ENCODE peak calls at places on chromosomes 16 and 17, in five cellular contexts. E is AG09319, O is progenitor cell of endocrine pancreas, H is hepatocyte, M is A549. R is an unnamed sample.

GRCh38 chr16:79210629-79211028 is 389.9 kb downstream of the MAF start:
- DNase-seq in O (no peak), E (no peak), H (no peak), M (no peak), R (no peak)

GRCh38 chr17:19672009-19672837 is 23.7 kb downstream of the ALDH3A2 start:
- DNase-seq in M (no peak), E (no peak), H (peak), O (no peak), R (no peak)

GRCh38 chr16:85641305-85641704 is 28.2 kb downstream of the GSE1 start:
- DNase-seq in O (no peak), E (no peak), H (no peak), M (no peak), R (no peak)

GRCh38 chr16:66069576-66069975 is 296.9 kb upstream of the CDH5 start:
- DNase-seq in H (no peak), O (no peak), E (no peak), M (no peak), R (no peak)

GRCh38 chr17:49468827-49469385 is 26.2 kb upstream of the NGFR start:
- DNase-seq in O (no peak), M (no peak), H (no peak), E (no peak), R (no peak)

GRCh38 chr17:20080513-20080912 is 71.4 kb downstream of the SPECC1 start:
- DNase-seq in M (no peak), H (no peak), O (no peak), E (no peak), R (no peak)

GRCh38 chr17:489758-490329 is 137.2 kb upstream of the RPH3AL start:
- DNase-seq in O (peak), E (no peak), H (peak), M (peak), R (peak)

GRCh38 chr16:50038756-50039529 is 13.9 kb downstream of the CNEP1R1 start:
- DNase-seq in O (no peak), E (no peak), M (no peak), H (peak), R (no peak)

GRCh38 chr17:36943250-36944220 is 5.2 kb upstream of the AATF start:
- DNase-seq in O (no peak), H (peak), M (no peak), E (no peak), R (peak)

GRCh38 chr17:78613423-78613822 is 36.2 kb upstream of the DNAH17 start:
- DNase-seq in E (no peak), H (no peak), O (no peak), M (no peak), R (no peak)

GRCh38 chr16:57242650-57243049 is 2.4 kb upstream of the ARL2BP start:
- DNase-seq in O (no peak), E (no peak), M (no peak), H (no peak), R (no peak)

GRCh38 chr16:57245472-57246113 is 534 bp downstream of the ARL2BP start:
- DNase-seq in O (no peak), E (no peak), H (peak), M (no peak), R (peak)

GRCh38 chr16:57240872-57241271 is 4.2 kb upstream of the ARL2BP start:
- DNase-seq in H (no peak), M (no peak), O (no peak), E (no peak), R (no peak)

GRCh38 chr16:57244463-57244766 is 644 bp upstream of the ARL2BP start:
- DNase-seq in O (no peak), E (no peak), M (no peak), H (no peak), R (no peak)

DNA sequence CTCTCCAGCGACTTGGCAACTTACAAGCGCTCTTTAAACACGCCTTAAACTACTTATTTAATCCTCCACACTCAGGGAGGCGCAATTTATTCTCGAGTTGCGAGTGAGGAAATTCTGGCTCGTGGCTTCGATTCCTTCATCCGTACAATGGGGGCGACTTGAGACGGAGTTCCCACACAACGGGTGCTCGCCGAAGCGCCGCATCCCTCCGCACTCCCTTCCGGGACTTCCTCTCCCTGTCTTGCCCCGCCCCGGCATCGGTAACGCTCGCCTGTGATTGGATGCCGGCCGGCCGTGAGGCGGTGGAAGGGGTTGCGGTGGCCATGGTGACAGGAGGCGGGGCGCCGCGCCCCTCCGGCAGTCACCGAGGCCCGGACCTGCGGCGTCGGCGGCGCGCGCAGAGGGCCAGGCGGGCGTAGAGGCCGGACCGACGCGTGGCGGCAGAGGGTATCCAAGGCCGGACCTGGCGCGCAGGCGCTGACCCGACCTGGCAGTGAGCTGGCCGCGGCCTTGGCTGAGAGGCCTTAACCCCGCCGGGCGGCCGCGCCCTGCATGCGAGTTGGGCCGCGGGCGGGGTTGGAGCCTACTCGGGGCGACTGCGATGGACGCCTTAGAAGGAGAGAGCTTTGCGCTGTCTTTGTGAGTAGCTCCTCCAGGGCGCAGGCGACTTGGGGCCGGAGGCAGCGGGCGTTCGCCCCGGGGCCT is at the start of gene ARL2BP:
- DNase-seq in O (peak), M (peak), E (peak), H (peak), R (peak)
- TF ChIP-seq CTCF in O (no peak), M (peak), E (no peak), H (peak), R (no peak)

GRCh38 chr17:75876190-75876937 is 2.0 kb downstream of the TRIM47 start:
- DNase-seq in H (peak), E (no peak), M (peak), O (no peak), R (peak)
- TF ChIP-seq CTCF in H (peak), E (peak), M (peak), O (peak), R (peak)

GRCh38 chr16:81729451-81729850 is 49.6 kb upstream of the PLCG2 start:
- DNase-seq in H (no peak), O (no peak), E (no peak), M (no peak), R (no peak)
- TF ChIP-seq CTCF in H (no peak), O (no peak), E (no peak), M (no peak), R (no peak)

DNA sequence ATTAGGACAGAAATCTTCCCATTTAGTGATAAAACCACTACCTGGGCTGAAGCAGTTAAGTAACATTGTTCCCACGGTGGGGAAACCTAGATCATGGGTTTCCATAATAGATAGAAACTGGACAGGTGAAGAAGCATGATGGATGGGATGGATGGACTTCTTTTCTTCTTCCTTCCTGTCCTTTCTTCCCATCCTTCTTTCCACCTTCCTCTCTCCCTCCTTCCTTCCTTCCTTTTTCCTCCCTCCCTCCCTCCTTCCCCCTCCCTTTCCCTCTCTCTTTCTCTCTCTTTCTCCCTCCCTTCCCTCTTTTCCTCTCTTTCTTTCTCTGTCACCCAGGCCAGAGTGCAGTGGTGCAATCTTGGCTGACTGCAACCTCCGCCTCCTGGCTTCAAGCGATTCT is 3.1 kb downstream of the PSMC3IP start:
- DNase-seq in O (no peak), E (no peak), H (no peak), M (no peak), R (no peak)
- TF ChIP-seq CTCF in O (no peak), E (no peak), H (no peak), M (no peak), R (no peak)

DNA sequence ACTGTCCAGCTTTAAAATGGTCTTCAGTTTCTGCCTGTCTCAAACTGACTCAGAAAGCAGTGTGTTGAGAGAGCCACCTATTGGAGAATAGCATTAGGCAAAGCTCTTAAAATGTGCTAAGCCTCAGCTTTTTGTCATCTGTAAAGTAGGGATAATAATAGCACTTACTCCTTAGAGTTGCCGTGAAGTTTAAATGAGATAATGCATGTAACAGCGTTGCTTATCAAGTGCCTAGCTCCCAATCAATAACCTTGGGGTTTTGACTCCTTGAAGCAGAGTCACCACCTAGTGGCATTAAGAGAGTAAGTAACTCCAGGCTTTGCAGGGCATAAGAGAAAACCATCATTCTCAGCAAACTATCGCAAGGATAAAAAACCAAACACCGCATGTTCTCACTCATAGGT is 163.3 kb downstream of the HS3ST2 start:
- DNase-seq in O (no peak), H (no peak), E (no peak), M (peak), R (no peak)
- TF ChIP-seq CTCF in O (peak), H (peak), E (no peak), M (peak), R (peak)

GRCh38 chr16:57694191-57694555 is 433 bp upstream of the DRC7 start:
- DNase-seq in O (no peak), M (no peak), E (no peak), H (peak), R (no peak)

GRCh38 chr16:57692636-57693035 is 2.0 kb upstream of the DRC7 start:
- DNase-seq in O (no peak), H (no peak), M (no peak), E (no peak), R (no peak)

GRCh38 chr16:57695378-57696054 is 910 bp downstream of the DRC7 start:
- DNase-seq in E (no peak), O (no peak), H (no peak), M (no peak), R (no peak)

GRCh38 chr16:57694556-57695377 is at the start of gene DRC7:
- DNase-seq in H (peak), M (peak), E (no peak), O (peak), R (peak)

DNA sequence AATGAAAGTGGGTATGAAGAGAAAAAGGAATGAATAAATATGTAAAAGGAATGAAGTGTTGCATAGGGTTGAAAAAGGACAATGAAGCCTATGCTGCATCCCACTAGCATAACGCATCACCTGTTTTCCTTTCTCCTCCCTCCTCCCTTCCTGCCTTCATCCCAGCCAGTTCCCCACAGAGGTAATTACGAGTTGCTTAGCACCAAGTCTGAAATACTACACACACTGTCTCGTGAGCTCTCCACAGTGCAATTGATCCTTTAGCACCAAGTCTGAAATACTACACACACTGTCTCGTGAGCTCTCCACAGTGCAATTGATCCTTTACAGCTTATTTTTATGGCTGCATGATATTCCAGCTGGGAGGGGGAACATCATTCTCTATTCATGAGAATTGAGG is 1.1 kb upstream of the DRC7 start:
- DNase-seq in M (no peak), E (no peak), O (no peak), H (no peak), R (no peak)
- TF ChIP-seq CTCF in M (no peak), E (no peak), O (no peak), H (no peak), R (no peak)

R was measured in GM13977.